ENCODE peak calls at places on chromosomes 2 and 18, in four cellular contexts. B is NCI-H748 treated with DMSO at 0.1 percent for 48 hours; E is iris pigment epithelial cell; J is stimulated activated CD8-positive, alpha-beta memory T cell treated with anti-CD3 and anti-CD28 coated beads, Interleukin-4, amount 100 ng/mL, for 4 hours. N is an unnamed sample.

GRCh38 chr2:139529045-139529444 is 748.9 kb upstream of the NXPH2 start:
- DNase-seq in B (no peak), E (peak), J (no peak), N (peak)

GRCh38 chr2:5925620-5926019 is 233.4 kb downstream of the SOX11 start:
- DNase-seq in B (no peak), E (no peak), J (no peak), N (no peak)

GRCh38 chr2:128037624-128038023 is 9.8 kb upstream of the SAP130 start:
- DNase-seq in B (no peak), E (no peak), J (no peak), N (no peak)

GRCh38 chr2:239223029-239223329 is 177.8 kb downstream of the HDAC4 start:
- DNase-seq in B (no peak), E (peak), J (no peak), N (no peak)

GRCh38 chr2:196594158-196594557 is 45.4 kb upstream of the CCDC150 start:
- DNase-seq in B (no peak), E (no peak), J (no peak), N (no peak)

GRCh38 chr2:9582624-9583023 is 27.0 kb upstream of the ADAM17 start:
- DNase-seq in B (no peak), E (no peak), J (no peak), N (no peak)

GRCh38 chr18:3153107-3153704 is 66.6 kb downstream of the MYOM1 start:
- DNase-seq in B (no peak), E (peak), J (no peak), N (no peak)

GRCh38 chr2:62999905-63000304 is 50.7 kb upstream of the OTX1 start:
- DNase-seq in B (no peak), E (peak), J (no peak), N (no peak)

GRCh38 chr2:106885326-106885725 is 641 bp downstream of the ST6GAL2 start:
- DNase-seq in B (peak), E (peak), J (no peak), N (no peak)

GRCh38 chr18:12403601-12404506 is 3.9 kb upstream of the PRELID3A start:
- DNase-seq in B (no peak), E (peak), J (no peak), N (no peak)

GRCh38 chr2:125656190-125656589 is 999.8 kb upstream of the GYPC start:
- DNase-seq in B (no peak), E (no peak), J (no peak), N (no peak)

GRCh38 chr2:186195726-186196125 is 290.3 kb upstream of the ZC3H15 start:
- DNase-seq in B (no peak), E (no peak), J (no peak), N (no peak)

GRCh38 chr2:128746356-128746755 is 427.7 kb upstream of the HS6ST1 start:
- DNase-seq in B (no peak), E (peak), J (no peak), N (no peak)

GRCh38 chr18:55353806-55354205 is 234.2 kb downstream of the TCF4 start:
- DNase-seq in B (no peak), E (no peak), J (no peak), N (no peak)

GRCh38 chr2:69122271-69122670 is 109.3 kb downstream of the ANTXR1 start:
- DNase-seq in B (no peak), E (peak), J (no peak), N (no peak)

GRCh38 chr18:49933530-49933929 is 120.2 kb upstream of the ACAA2 start:
- DNase-seq in B (no peak), E (peak), J (no peak), N (no peak)

GRCh38 chr18:32289480-32290075 is 99.7 kb downstream of the MEP1B start:
- DNase-seq in B (peak), E (peak), J (no peak), N (peak)

GRCh38 chr18:71849407-71849806 is 694.7 kb downstream of the CBLN2 start:
- DNase-seq in B (no peak), E (no peak), J (no peak), N (no peak)

GRCh38 chr2:217794133-217794986 is 208.4 kb downstream of the TNS1 start:
- DNase-seq in B (no peak), E (no peak), J (no peak), N (no peak)

GRCh38 chr18:23876921-23877320 is 137.6 kb upstream of the TTC39C start:
- DNase-seq in B (no peak), E (no peak), J (no peak), N (peak)

GRCh38 chr2:171390941-171391516 is 42.8 kb downstream of the METTL8 start:
- DNase-seq in B (no peak), E (peak), J (no peak), N (no peak)

GRCh38 chr2:7599462-7600258 is 682.4 kb downstream of the RNF144A start:
- DNase-seq in B (no peak), E (no peak), J (no peak), N (no peak)

GRCh38 chr2:199261221-199261620 is 196.5 kb downstream of the SATB2 start:
- DNase-seq in B (peak), E (peak), J (no peak), N (no peak)

GRCh38 chr18:56034954-56035353 is 447.0 kb upstream of the TCF4 start:
- DNase-seq in B (no peak), E (no peak), J (no peak), N (peak)

GRCh38 chr2:215764441-215765048 is 248.8 kb downstream of the MREG start:
- DNase-seq in B (no peak), E (peak), J (no peak), N (no peak)